ENCODE peak calls at places on chromosome 1, in eight cellular contexts. D is ovary; Y is Peyer's patch; U is OCI-LY7; L is CD8-positive, alpha-beta T cell; R is right lobe of liver; S is body of pancreas; P is fibroblast of lung. E is an unnamed sample.

GRCh38 chr1:56525463-56526155 is 53.8 kb downstream of the PLPP3 start:
- DNase-seq in Y (peak; percentile 81), U (peak; percentile 81), S (no peak), D (no peak), P (no peak), L (no peak), R (no peak), E (no peak)

GRCh38 chr1:224733021-224733911 is 117.1 kb downstream of the CNIH3 start:
- DNase-seq in Y (no peak), D (no peak), P (peak; percentile 50), L (no peak), U (no peak), S (no peak), R (peak; percentile 71), E (no peak)

GRCh38 chr1:87642581-87643129 is 314.0 kb downstream of the LMO4 start:
- DNase-seq in D (no peak), S (no peak), L (no peak), R (no peak), U (no peak), P (no peak), Y (no peak), E (no peak)

GRCh38 chr1:94801919-94802546 is 18.1 kb upstream of the SLC44A3 start:
- DNase-seq in P (peak; percentile 96), D (peak; percentile 53), R (peak; percentile 59), Y (no peak), U (peak; percentile 37), S (peak; percentile 34), L (no peak), E (no peak)

GRCh38 chr1:115671176-115672062 is 29.6 kb downstream of the VANGL1 start:
- DNase-seq in Y (no peak), L (no peak), S (no peak), U (no peak), P (peak; percentile 37), R (no peak), D (no peak), E (peak; percentile 63)

GRCh38 chr1:65921461-65921860 is 128.8 kb downstream of the PDE4B start:
- DNase-seq in R (no peak), U (no peak), Y (no peak), L (no peak), P (no peak), S (no peak), D (no peak), E (no peak)

GRCh38 chr1:10737268-10737624 is 59.2 kb downstream of the CASZ1 start:
- DNase-seq in R (no peak), S (peak; percentile 48), D (no peak), P (no peak), Y (no peak), L (no peak), U (no peak), E (no peak)

GRCh38 chr1:35577071-35577998 is 4.2 kb downstream of the TFAP2E start:
- DNase-seq in Y (peak; percentile 83), S (no peak), D (no peak), R (no peak), U (peak; percentile 87), L (peak; percentile 73), P (no peak), E (no peak)

GRCh38 chr1:47621483-47621882 is 183.6 kb downstream of the FOXD2 start:
- DNase-seq in Y (no peak), U (no peak), S (no peak), P (no peak), L (no peak), R (no peak), D (peak; percentile 5), E (peak; percentile 40)

GRCh38 chr1:200075938-200076546 is 48.5 kb downstream of the NR5A2 start:
- DNase-seq in D (peak; percentile 23), L (no peak), U (no peak), S (peak; percentile 83), R (no peak), Y (no peak), P (peak; percentile 77), E (no peak)

GRCh38 chr1:209871430-209871829 is 43.7 kb downstream of the UTP25 start:
- DNase-seq in U (no peak), P (no peak), R (no peak), L (no peak), D (no peak), S (no peak), Y (no peak), E (no peak)

GRCh38 chr1:75861831-75862230 is 65.1 kb downstream of the MSH4 start:
- DNase-seq in S (no peak), L (no peak), R (no peak), D (no peak), Y (no peak), P (no peak), U (no peak), E (no peak)

DNA sequence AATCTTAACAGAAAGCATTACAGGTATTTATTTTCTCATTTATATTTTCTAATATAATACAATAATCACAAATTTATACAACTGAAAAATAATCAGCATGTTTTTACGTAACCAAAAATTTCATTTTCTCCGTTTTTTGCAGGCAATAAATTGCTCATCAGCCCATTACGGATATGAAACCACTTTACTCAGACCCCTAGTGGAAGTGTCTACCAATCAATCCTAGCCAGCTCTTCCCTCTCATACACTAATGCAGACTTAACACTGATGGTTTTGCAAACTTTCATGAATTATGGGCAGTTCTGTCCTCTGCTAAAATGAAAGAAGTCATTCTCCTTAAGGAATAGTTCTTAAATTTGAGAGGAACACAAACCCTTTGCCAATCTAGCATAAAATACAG is 124.7 kb downstream of the EIF4G3 start:
- DNase-seq in S (no peak), Y (no peak), U (no peak), D (no peak), P (no peak), R (no peak), L (no peak), E (no peak)
- TF ChIP-seq CTCF in S (no peak), Y (no peak), U (peak; percentile 18), D (no peak), P (no peak), R (no peak), L (no peak), E (no peak)

GRCh38 chr1:91502138-91502881 is 1.7 kb downstream of the CDC7 start:
- DNase-seq in U (peak; percentile 10), R (no peak), D (no peak), L (no peak), P (no peak), S (no peak), Y (no peak), E (no peak)
- H3K27ac ChIP-seq in U (peak overlapping the region; percentile 72), R (no peak overlapping the region), D (no peak overlapping the region), L (no peak overlapping the region), P (peak overlapping the region; percentile 85), S (no peak overlapping the region), Y (no peak overlapping the region), E (no peak overlapping the region)

GRCh38 chr1:59730759-59731478 is 83.8 kb upstream of the HOOK1 start:
- DNase-seq in Y (no peak), L (no peak), R (peak; percentile 73), U (no peak), P (peak; percentile 97), D (peak; percentile 87), S (peak; percentile 76), E (peak; percentile 81)
- H3K4me3 ChIP-seq in Y (no peak overlapping the region), L (no peak overlapping the region), R (no peak overlapping the region), U (no peak overlapping the region), P (no peak overlapping the region), D (no peak overlapping the region), S (no peak overlapping the region), E (no peak overlapping the region)

GRCh38 chr1:108316545-108316944 is 72.7 kb upstream of the NBPF4 start:
- DNase-seq in P (peak; percentile 12), Y (no peak), L (no peak), U (no peak), R (no peak), S (no peak), D (no peak), E (no peak)
- TF ChIP-seq CTCF in P (peak; percentile 28), Y (peak; percentile 27), L (no peak), U (peak; percentile 43), R (peak; percentile 31), S (no peak), D (no peak), E (no peak)

E was measured in coronary artery.